ENCODE peak calls at places on chromosomes 11 and 22, in nine cellular contexts. C is HTR-8/SVneo; K is OCI-LY7; F is activated CD4-positive, alpha-beta T cell treated with anti-CD3 and anti-CD28 coated beads, Interleukin-2, amount 50 U/mL, for 4 hours; R is Panc1; E is astrocyte of the cerebellum; P is neural crest cell; L is effector memory CD4-positive, alpha-beta T cell; S is HL-60. U is an unnamed sample.

GRCh38 chr22:20080445-20080775 is 369 bp downstream of the DGCR8 start:
- DNase-seq in E (no peak), R (no peak), S (peak; percentile 51), C (peak; percentile 47), L (peak; percentile 63), F (peak; percentile 69), K (peak; percentile 76), P (peak; percentile 50), U (peak; percentile 67)

GRCh38 chr11:35676611-35676965 is 14.0 kb downstream of the TRIM44 start:
- DNase-seq in P (no peak), S (no peak), K (no peak), F (no peak), R (no peak), E (no peak), C (no peak), L (no peak), U (no peak)

GRCh38 chr11:122077459-122077858 is 38.6 kb downstream of the BLID start:
- DNase-seq in K (no peak), R (no peak), S (no peak), P (no peak), L (no peak), C (no peak), E (no peak), F (no peak), U (no peak)

GRCh38 chr11:120471131-120471530 is 40.4 kb upstream of the GRIK4 start:
- DNase-seq in L (no peak), K (no peak), E (peak; percentile 74), F (no peak), S (no peak), C (no peak), R (no peak), P (no peak), U (no peak)

GRCh38 chr22:36478966-36479365 is 2.5 kb downstream of the TXN2 start:
- DNase-seq in P (no peak), F (no peak), K (no peak), S (no peak), R (no peak), C (no peak), E (no peak), L (no peak), U (no peak)

GRCh38 chr11:96109265-96110030 is 185.5 kb upstream of the MTMR2 start:
- DNase-seq in L (no peak), S (no peak), C (no peak), K (no peak), R (no peak), P (no peak), E (no peak), F (no peak), U (no peak)

GRCh38 chr11:76797341-76798201 is 14.4 kb downstream of the TSKU start:
- DNase-seq in K (no peak), S (no peak), L (no peak), R (no peak), F (no peak), P (no peak), E (no peak), C (no peak), U (no peak)

GRCh38 chr11:82494988-82495432 is 238.7 kb downstream of the FAM181B start:
- DNase-seq in F (no peak), L (no peak), C (no peak), P (peak; percentile 2), S (peak; percentile 2), E (no peak), R (no peak), K (peak; percentile 29), U (no peak)

GRCh38 chr11:2272241-2272945 is 2.0 kb upstream of the ASCL2 start:
- DNase-seq in E (no peak), R (no peak), P (no peak), S (no peak), K (no peak), L (no peak), C (no peak), F (no peak), U (no peak)

GRCh38 chr22:17865183-17866055 is 91.2 kb upstream of the BID start:
- DNase-seq in P (no peak), E (no peak), F (no peak), C (no peak), L (no peak), K (no peak), S (no peak), R (no peak), U (no peak)

GRCh38 chr22:23183107-23183698 is 2.9 kb downstream of the BCR start:
- DNase-seq in F (no peak), C (no peak), K (peak; percentile 43), P (peak; percentile 41), S (no peak), E (peak; percentile 36), R (no peak), L (no peak), U (no peak)

GRCh38 chr11:125268611-125269010 is 104.1 kb downstream of the PKNOX2 start:
- DNase-seq in E (no peak), F (no peak), R (no peak), K (no peak), S (no peak), P (no peak), C (no peak), L (no peak), U (no peak)

GRCh38 chr11:95547186-95547585 is 242.4 kb downstream of the FAM76B start:
- DNase-seq in F (no peak), E (no peak), L (no peak), R (no peak), C (no peak), P (no peak), K (no peak), S (no peak), U (no peak)

GRCh38 chr11:16881074-16881709 is 133.0 kb downstream of the PLEKHA7 start:
- DNase-seq in F (no peak), S (peak; percentile 12), C (peak; percentile 29), K (no peak), E (peak; percentile 55), P (no peak), L (no peak), R (no peak), U (no peak)

GRCh38 chr11:69460540-69461257 is 20.8 kb upstream of the LINC01488 start:
- DNase-seq in K (no peak), R (no peak), F (no peak), L (no peak), P (no peak), E (peak; percentile 28), S (no peak), C (no peak), U (no peak)

GRCh38 chr22:18987765-18988164 is 51.7 kb upstream of the PRODH start:
- DNase-seq in S (peak; percentile 22), R (no peak), P (no peak), F (no peak), C (no peak), E (no peak), K (no peak), L (no peak), U (no peak)

GRCh38 chr22:30822216-30823014 is 127.7 kb downstream of the OSBP2 start:
- DNase-seq in P (peak; percentile 16), C (no peak), F (no peak), K (no peak), L (no peak), E (no peak), S (no peak), R (no peak), U (no peak)

GRCh38 chr22:31611065-31611760 is 50.8 kb downstream of the PISD start:
- DNase-seq in P (no peak), E (no peak), L (no peak), F (no peak), C (no peak), K (no peak), R (no peak), S (no peak), U (no peak)

GRCh38 chr22:39534092-39534506 is 1.6 kb upstream of the RPS19BP1 start:
- DNase-seq in S (no peak), F (no peak), P (no peak), C (no peak), L (no peak), E (no peak), K (no peak), R (no peak), U (no peak)

GRCh38 chr11:77172666-77172982 is 44.6 kb downstream of the MYO7A start:
- DNase-seq in K (no peak), P (no peak), C (no peak), S (no peak), E (no peak), R (no peak), F (no peak), L (no peak), U (no peak)

GRCh38 chr11:108916935-108917334 is 252.1 kb downstream of the DDX10 start:
- DNase-seq in E (no peak), K (no peak), R (no peak), F (no peak), S (no peak), L (no peak), P (no peak), C (no peak), U (no peak)

GRCh38 chr22:40418366-40419201 is 48.2 kb downstream of the SGSM3 start:
- DNase-seq in C (no peak), F (no peak), S (no peak), E (no peak), L (no peak), P (no peak), R (no peak), K (peak; percentile 86), U (no peak)

GRCh38 chr11:636511-637332 is at the start of gene DRD4:
- DNase-seq in C (no peak), R (no peak), P (no peak), K (no peak), E (no peak), F (no peak), S (no peak), L (no peak), U (no peak)

GRCh38 chr11:119782021-119782420 is 53.0 kb upstream of the NECTIN1 start:
- DNase-seq in R (no peak), C (no peak), L (no peak), F (no peak), S (no peak), P (no peak), K (no peak), E (no peak), U (no peak)

GRCh38 chr22:43553451-43554258 is 141.8 kb downstream of the MPPED1 start:
- DNase-seq in K (no peak), E (no peak), R (no peak), P (no peak), S (no peak), F (no peak), C (no peak), L (no peak), U (no peak)

GRCh38 chr11:33574366-33574765 is 126.3 kb downstream of the C11orf91 start:
- DNase-seq in R (no peak), L (no peak), P (no peak), C (no peak), K (no peak), S (no peak), E (no peak), F (no peak), U (no peak)

GRCh38 chr11:8989411-8989810 is 14.4 kb downstream of the NRIP3 start:
- DNase-seq in P (no peak), L (no peak), F (no peak), R (no peak), K (no peak), E (no peak), S (no peak), C (peak; percentile 28), U (no peak)

GRCh38 chr11:70742553-70743291 is 344.4 kb downstream of the CTTN start:
- DNase-seq in F (no peak), P (no peak), R (no peak), K (no peak), C (no peak), L (no peak), E (no peak), S (no peak), U (no peak)